ENCODE peak calls at places on chromosomes 7 and 10, in six cellular contexts. X is T-helper 17 cell, Z is hypothalamus, G is RPMI7951, F is GM12865, L is PC-9. H is an unnamed sample.

GRCh38 chr10:101974091-101974799 is 81.7 kb downstream of the ARMH3 start:
- DNase-seq in G (peak; percentile 57), F (no peak), X (no peak), L (no peak), Z (no peak), H (no peak)

GRCh38 chr7:88688222-88688621 is 71.3 kb upstream of the ZNF804B start:
- DNase-seq in Z (no peak), G (no peak), F (no peak), X (no peak), L (no peak), H (no peak)

GRCh38 chr10:60611291-60611747 is 167.0 kb upstream of the CDK1 start:
- DNase-seq in L (peak; percentile 85), F (no peak), G (peak; percentile 72), Z (no peak), X (no peak), H (no peak)

GRCh38 chr10:17847586-17848296 is 38.6 kb downstream of the MRC1 start:
- DNase-seq in X (no peak), Z (no peak), L (no peak), F (no peak), G (peak; percentile 52), H (peak; percentile 63)

GRCh38 chr10:108346066-108346465 is 1181.6 kb upstream of the SORCS1 start:
- DNase-seq in Z (no peak), X (no peak), L (no peak), G (no peak), F (no peak), H (no peak)

GRCh38 chr10:35378547-35379210 is 42.4 kb downstream of the CCNY start:
- DNase-seq in G (no peak), X (no peak), Z (no peak), L (no peak), F (peak; percentile 36), H (no peak)

GRCh38 chr7:7746419-7746818 is 28.0 kb upstream of the RPA3 start:
- DNase-seq in G (no peak), F (no peak), X (no peak), Z (no peak), L (no peak), H (no peak)

GRCh38 chr10:31146496-31147219 is 115.0 kb upstream of the ZNF438 start:
- DNase-seq in L (peak; percentile 75), Z (no peak), F (no peak), X (no peak), G (peak; percentile 99), H (no peak)

GRCh38 chr10:53022663-53023088 is 250.1 kb upstream of the MBL2 start:
- DNase-seq in L (no peak), Z (no peak), G (no peak), F (no peak), X (no peak), H (no peak)

GRCh38 chr10:21584834-21585530 is 51.0 kb downstream of the MLLT10 start:
- DNase-seq in L (no peak), X (no peak), G (no peak), F (peak; percentile 28), Z (no peak), H (no peak)

GRCh38 chr10:124225468-124226270 is 132.3 kb upstream of the CHST15 start:
- DNase-seq in Z (no peak), L (no peak), X (no peak), G (no peak), F (peak; percentile 67), H (peak; percentile 81)

GRCh38 chr10:118369806-118370205 is 27.7 kb upstream of the FAM204A start:
- DNase-seq in G (no peak), F (no peak), L (no peak), X (no peak), Z (no peak), H (no peak)

GRCh38 chr7:107686816-107687387 is 26.3 kb downstream of the SLC26A4 start:
- DNase-seq in X (no peak), Z (no peak), L (no peak), F (no peak), G (no peak), H (no peak)

GRCh38 chr7:2477447-2478386 is 1.5 kb upstream of the GRIFIN start:
- DNase-seq in Z (peak; percentile 33), L (no peak), F (peak; percentile 56), X (peak; percentile 46), G (peak; percentile 76), H (peak; percentile 50)

GRCh38 chr10:131016556-131016955 is 295.0 kb downstream of the TCERG1L start:
- DNase-seq in Z (no peak), L (no peak), G (no peak), X (no peak), F (no peak), H (no peak)

GRCh38 chr7:5266148-5267028 is 16.4 kb upstream of the SLC29A4 start:
- DNase-seq in Z (no peak), G (peak; percentile 25), F (no peak), X (no peak), L (no peak), H (no peak)

GRCh38 chr7:127253289-127254162 is 785 bp upstream of the GRM8 start:
- DNase-seq in X (peak; percentile 40), L (no peak), F (peak; percentile 60), Z (peak; percentile 42), G (peak; percentile 41), H (peak; percentile 76)

GRCh38 chr7:1956141-1956540 is 276.6 kb downstream of the MAD1L1 start:
- DNase-seq in Z (no peak), X (no peak), F (no peak), G (no peak), L (no peak), H (no peak)

GRCh38 chr10:30784896-30785605 is 155.5 kb upstream of the LYZL2 start:
- DNase-seq in Z (peak; percentile 85), X (no peak), L (no peak), G (peak; percentile 88), F (peak; percentile 56), H (no peak)

GRCh38 chr7:24913791-24914464 is 66.0 kb downstream of the OSBPL3 start:
- DNase-seq in L (no peak), F (no peak), G (no peak), Z (no peak), X (no peak), H (no peak)

GRCh38 chr7:3157541-3158287 is 114.0 kb upstream of the CARD11 start:
- DNase-seq in L (no peak), X (no peak), F (no peak), G (peak; percentile 94), Z (no peak), H (no peak)

GRCh38 chr10:68156373-68157185 is 47.3 kb downstream of the MYPN start:
- DNase-seq in F (peak; percentile 69), X (peak; percentile 17), Z (no peak), L (peak; percentile 40), G (peak; percentile 66), H (peak; percentile 83)

GRCh38 chr10:107230854-107231253 is 66.3 kb upstream of the SORCS1 start:
- DNase-seq in F (no peak), L (no peak), G (no peak), X (no peak), Z (no peak), H (no peak)

GRCh38 chr7:13797545-13797944 is 191.9 kb downstream of the ETV1 start:
- DNase-seq in Z (no peak), L (no peak), X (no peak), F (no peak), G (no peak), H (no peak)

GRCh38 chr7:145534301-145534700 is 582.3 kb upstream of the CNTNAP2 start:
- DNase-seq in L (no peak), G (no peak), Z (no peak), X (no peak), F (no peak), H (no peak)

GRCh38 chr7:19268737-19269136 is 123.5 kb upstream of the FERD3L start:
- DNase-seq in G (no peak), X (no peak), Z (no peak), L (no peak), F (no peak), H (no peak)

GRCh38 chr7:150858236-150859197 is 6.2 kb downstream of the AOC1 start:
- DNase-seq in X (no peak), Z (no peak), F (no peak), G (no peak), L (no peak), H (no peak)

GRCh38 chr7:13833872-13834271 is 155.6 kb downstream of the ETV1 start:
- DNase-seq in F (no peak), X (no peak), Z (no peak), G (no peak), L (no peak), H (no peak)

GRCh38 chr7:70338061-70338460 is 739.8 kb downstream of the AUTS2 start:
- DNase-seq in G (no peak), Z (no peak), F (no peak), X (no peak), L (no peak), H (no peak)

GRCh38 chr10:25047902-25048301 is 31.5 kb downstream of the THNSL1 start:
- DNase-seq in X (no peak), Z (no peak), G (peak; percentile 86), L (no peak), F (no peak), H (no peak)

GRCh38 chr10:48737866-48738265 is 53.2 kb downstream of the WDFY4 start:
- DNase-seq in F (no peak), X (no peak), Z (no peak), G (no peak), L (no peak), H (no peak)

GRCh38 chr7:92835851-92836488 is 403 bp downstream of the CDK6 start:
- DNase-seq in F (peak; percentile 62), G (peak; percentile 36), L (no peak), X (no peak), Z (no peak), H (no peak)

GRCh38 chr7:114819629-114820362 is 102.1 kb upstream of the MDFIC start:
- DNase-seq in F (no peak), L (peak; percentile 94), G (peak; percentile 96), Z (no peak), X (no peak), H (no peak)

GRCh38 chr10:59960751-59961150 is 54.4 kb upstream of the CCDC6 start:
- DNase-seq in G (no peak), X (no peak), Z (no peak), F (no peak), L (no peak), H (no peak)

GRCh38 chr7:32472015-32472414 is 18.2 kb downstream of the LSM5 start:
- DNase-seq in X (no peak), F (no peak), L (no peak), G (no peak), Z (no peak), H (no peak)

GRCh38 chr10:122113161-122113944 is 124.4 kb downstream of the TACC2 start:
- DNase-seq in Z (peak; percentile 26), G (peak; percentile 70), L (peak; percentile 46), F (peak; percentile 13), X (no peak), H (no peak)